ENCODE peak calls at places on chromosomes 2 and 18, in nine cellular contexts. O, J, B, L, D, G, W, U and E are unnamed samples.

GRCh38 chr2:137942785-137943034 is 21.6 kb upstream of the HNMT start:
- DNase-seq in G (no peak), W (no peak), B (no peak), D (no peak), U (no peak), L (no peak), J (no peak), O (no peak), E (no peak)

GRCh38 chr2:173079968-173080860 is 4.6 kb downstream of the MAP3K20 start:
- DNase-seq in D (no peak), L (no peak), O (no peak), U (no peak), B (no peak), G (no peak), J (no peak), W (peak), E (no peak)

GRCh38 chr18:7177131-7177744 is 53.7 kb upstream of the LRRC30 start:
- DNase-seq in B (no peak), L (peak), W (peak), U (no peak), D (peak), G (no peak), O (no peak), J (no peak), E (peak)

GRCh38 chr2:9106338-9107167 is 100.1 kb upstream of the ASAP2 start:
- DNase-seq in J (no peak), O (peak), B (no peak), G (no peak), U (no peak), L (no peak), D (no peak), W (no peak), E (no peak)

GRCh38 chr2:88866756-88867155 is 175.3 kb downstream of the RPIA start:
- DNase-seq in J (no peak), W (no peak), G (no peak), O (no peak), U (no peak), B (no peak), D (no peak), L (no peak), E (no peak)

GRCh38 chr18:55322176-55322735 is 265.7 kb downstream of the TCF4 start:
- DNase-seq in W (peak), O (peak), U (peak), L (no peak), B (peak), J (peak), D (peak), G (no peak), E (peak)

GRCh38 chr2:222436040-222436413 is 11.7 kb downstream of the SGPP2 start:
- DNase-seq in D (no peak), U (no peak), L (no peak), B (no peak), G (no peak), J (no peak), O (no peak), W (no peak), E (no peak)

GRCh38 chr2:27843992-27844391 is 46.2 kb downstream of the RBKS start:
- DNase-seq in J (no peak), O (no peak), D (no peak), B (no peak), G (no peak), W (no peak), L (no peak), U (no peak), E (no peak)

GRCh38 chr2:191155608-191156071 is 4.8 kb upstream of the STAT4 start:
- DNase-seq in B (no peak), W (peak), O (no peak), D (peak), L (peak), G (no peak), J (no peak), U (no peak), E (no peak)

GRCh38 chr2:117071556-117072102 is 742.9 kb upstream of the DDX18 start:
- DNase-seq in W (no peak), B (no peak), U (no peak), D (no peak), L (no peak), O (no peak), G (no peak), J (peak), E (no peak)

GRCh38 chr18:48875942-48876511 is 74.7 kb downstream of the SMAD7 start:
- DNase-seq in L (no peak), J (peak), O (no peak), W (no peak), B (no peak), U (no peak), G (no peak), D (no peak), E (no peak)
- TF ChIP-seq CTCF in L (no peak), J (no peak), O (no peak), W (no peak), B (no peak), U (no peak), G (no peak), D (no peak), E (no peak)

GRCh38 chr18:2223859-2224258 is 347.4 kb downstream of the METTL4 start:
- DNase-seq in O (no peak), W (no peak), D (no peak), J (no peak), U (no peak), B (no peak), G (no peak), L (peak), E (no peak)
- TF ChIP-seq CTCF in O (no peak), W (peak), D (no peak), J (peak), U (no peak), B (peak), G (peak), L (peak), E (no peak)

DNA sequence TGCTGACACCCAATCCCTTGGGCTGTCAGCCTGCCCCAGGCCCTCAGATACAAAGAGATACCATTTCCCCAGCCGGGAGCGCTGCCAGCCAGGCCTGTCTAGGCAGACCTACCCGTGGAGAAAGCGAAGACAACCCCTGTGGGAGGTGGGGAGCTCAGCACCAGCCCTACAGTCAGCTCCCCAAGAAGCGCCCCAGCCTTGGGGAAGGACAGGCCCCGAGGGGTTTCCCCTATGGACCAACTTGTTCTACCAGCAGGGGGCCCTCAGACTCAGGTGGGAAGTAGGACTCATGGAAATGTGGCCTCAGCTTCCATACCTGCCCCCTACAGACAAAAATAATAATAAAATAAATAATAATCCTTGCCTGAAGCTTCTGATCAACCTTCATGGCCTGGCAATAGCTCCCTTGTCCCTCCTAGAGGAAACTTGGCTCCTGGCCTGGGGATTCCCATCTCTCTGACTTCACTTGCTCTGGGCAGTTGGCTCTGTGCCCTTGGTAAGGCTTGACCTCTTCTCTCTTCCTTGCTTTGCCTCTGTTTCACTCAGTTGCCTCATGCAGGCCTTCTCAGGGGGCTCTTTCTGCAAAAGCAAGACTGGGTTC is 7.0 kb downstream of the SLC35F6 start:
- DNase-seq in J (no peak), O (no peak), G (no peak), L (no peak), W (peak), U (peak), D (no peak), B (peak), E (peak)
- TF ChIP-seq CTCF in J (peak), O (no peak), G (peak), L (peak), W (peak), U (no peak), D (no peak), B (no peak), E (peak)

GRCh38 chr2:127174176-127174575 is 45.9 kb downstream of the CYP27C1 start:
- DNase-seq in D (peak), B (no peak), G (no peak), L (peak), O (peak), U (no peak), W (no peak), J (no peak), E (no peak)
- TF ChIP-seq CTCF in D (peak), B (peak), G (peak), L (no peak), O (no peak), U (no peak), W (peak), J (peak), E (no peak)

GRCh38 chr2:223601932-223602676 is at the start of gene SCG2:
- DNase-seq in B (peak), W (peak), J (peak), O (no peak), U (peak), D (peak), L (peak), G (no peak), E (peak)
- TF ChIP-seq CTCF in B (no peak), W (peak), J (peak), O (no peak), U (no peak), D (no peak), L (no peak), G (peak), E (no peak)

GRCh38 chr18:77763530-77763929 is 513.9 kb downstream of the GALR1 start:
- DNase-seq in B (no peak), U (no peak), L (no peak), D (no peak), W (no peak), J (no peak), O (no peak), G (no peak), E (no peak)

GRCh38 chr18:77762632-77763031 is 513.0 kb downstream of the GALR1 start:
- DNase-seq in U (no peak), G (no peak), J (no peak), L (no peak), D (no peak), B (no peak), W (no peak), O (no peak), E (no peak)

GRCh38 chr18:77766421-77766820 is 516.8 kb downstream of the GALR1 start:
- DNase-seq in U (no peak), B (no peak), O (no peak), W (no peak), L (no peak), G (no peak), D (no peak), J (no peak), E (no peak)

GRCh38 chr18:77761332-77761731 is 511.7 kb downstream of the GALR1 start:
- DNase-seq in W (no peak), L (no peak), B (no peak), J (no peak), G (no peak), D (no peak), U (no peak), O (no peak), E (no peak)

DNA sequence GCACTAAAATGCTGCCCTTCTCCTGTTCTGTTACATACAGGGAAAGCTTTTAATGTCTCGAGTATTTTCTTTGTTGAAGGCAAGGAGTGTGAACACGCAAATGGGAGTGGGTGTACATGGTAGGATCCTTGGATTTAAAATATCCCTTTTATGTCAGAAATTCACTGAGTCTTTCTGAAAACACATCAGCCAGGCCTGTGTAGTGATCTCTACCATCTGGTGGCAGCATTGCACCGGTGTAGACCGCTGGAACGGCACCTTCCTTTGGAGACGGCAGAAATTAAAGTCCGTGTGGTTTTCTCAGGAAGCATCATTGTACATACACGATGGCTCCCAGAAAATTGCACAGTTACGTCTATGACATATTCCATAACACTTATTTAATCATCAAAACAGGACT is 515.8 kb downstream of the GALR1 start:
- DNase-seq in O (no peak), J (no peak), L (peak), W (no peak), B (no peak), D (no peak), U (no peak), G (no peak), E (no peak)
- TF ChIP-seq CTCF in O (no peak), J (peak), L (peak), W (no peak), B (peak), D (peak), U (no peak), G (peak), E (no peak)

DNA sequence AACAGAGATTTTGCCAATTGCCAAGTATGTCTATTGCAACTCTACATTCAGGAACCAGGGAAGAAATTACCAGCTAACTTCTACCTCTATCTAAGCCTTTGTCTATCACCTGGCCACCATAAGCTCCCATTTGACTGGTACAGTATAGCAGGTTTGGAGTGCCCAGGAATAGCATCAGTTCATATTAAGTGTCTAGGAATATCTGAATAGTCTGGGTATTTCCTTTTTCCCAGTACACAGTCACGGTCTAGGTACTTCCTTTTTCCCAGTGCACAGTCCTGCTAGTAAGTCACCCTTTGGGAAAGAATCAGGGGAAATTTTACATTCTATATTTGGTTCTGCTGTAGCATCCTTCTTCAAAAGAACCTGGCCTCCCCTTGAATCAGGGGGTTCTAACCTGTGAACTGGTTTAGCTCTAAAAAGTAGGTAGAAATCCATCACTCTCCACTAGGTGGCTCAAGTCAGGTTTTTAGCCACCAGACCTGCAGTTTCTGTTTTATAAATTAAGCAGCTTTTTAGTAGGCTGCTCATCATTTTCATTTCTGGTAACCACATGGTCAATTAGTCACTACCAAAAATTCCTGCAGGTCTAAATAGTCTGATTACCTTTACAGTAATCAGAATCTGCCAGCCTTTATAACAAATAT is 49.3 kb upstream of the DNAJC10 start:
- DNase-seq in G (no peak), J (no peak), W (no peak), O (no peak), B (no peak), D (peak), L (peak), U (no peak), E (no peak)
- TF ChIP-seq CTCF in G (peak), J (peak), W (peak), O (peak), B (peak), D (peak), L (peak), U (peak), E (peak)

DNA sequence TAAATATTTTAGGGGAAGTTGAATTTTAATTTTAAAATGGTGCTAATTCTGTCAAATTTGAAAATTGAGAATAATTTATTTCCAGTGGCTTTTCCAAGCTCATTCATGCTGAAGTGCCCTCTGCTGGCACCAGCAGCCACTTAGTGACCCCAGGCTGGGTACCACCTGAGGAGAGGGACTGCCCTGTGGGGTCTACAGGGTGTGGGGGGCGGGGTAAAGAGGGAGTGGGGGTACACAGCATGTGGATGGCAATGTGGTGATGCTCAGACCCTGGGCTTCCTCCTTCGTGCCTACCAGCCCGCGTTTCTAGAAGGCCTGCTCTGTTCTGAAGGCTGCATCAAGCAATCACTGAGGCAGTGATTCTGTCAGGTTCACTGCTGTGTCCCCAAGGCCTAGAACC is 45.1 kb upstream of the SCLY start:
- DNase-seq in L (no peak), U (no peak), O (no peak), B (no peak), G (no peak), W (no peak), J (no peak), D (no peak), E (no peak)
- TF ChIP-seq CTCF in L (no peak), U (no peak), O (no peak), B (no peak), G (no peak), W (peak), J (no peak), D (no peak), E (no peak)

GRCh38 chr18:80168982-80169381 is 59.9 kb downstream of the ADNP2 start:
- DNase-seq in U (peak), W (no peak), O (no peak), B (peak), G (no peak), D (no peak), J (peak), L (no peak), E (no peak)

GRCh38 chr18:80167331-80167730 is 58.3 kb downstream of the ADNP2 start:
- DNase-seq in U (no peak), G (no peak), D (no peak), O (no peak), W (no peak), L (no peak), B (peak), J (peak), E (no peak)

GRCh38 chr18:80169607-80170006 is 60.5 kb downstream of the ADNP2 start:
- DNase-seq in G (no peak), O (no peak), U (no peak), B (no peak), W (no peak), D (no peak), L (no peak), J (peak), E (no peak)

GRCh38 chr18:80166725-80167124 is 57.7 kb downstream of the ADNP2 start:
- DNase-seq in D (no peak), B (peak), J (no peak), O (peak), W (no peak), U (no peak), L (no peak), G (no peak), E (no peak)

GRCh38 chr18:80167947-80168745 is 59.1 kb downstream of the ADNP2 start:
- DNase-seq in U (peak), J (peak), O (no peak), G (no peak), L (no peak), W (no peak), D (no peak), B (peak), E (no peak)
- TF ChIP-seq CTCF in U (no peak), J (no peak), O (no peak), G (no peak), L (no peak), W (no peak), D (no peak), B (no peak), E (no peak)